ENCODE peak calls at places on chromosome 20, in eight cellular contexts. G, C, K, R, W, N, O and T are unnamed samples.

GRCh38 chr20:44745560-44746366 is at the start of gene KCNK15:
- DNase-seq in G (peak; percentile 32), C (no peak), K (no peak), R (no peak), W (no peak), N (peak; percentile 71), O (no peak), T (peak; percentile 71)

GRCh38 chr20:62370115-62370806 is 3.1 kb upstream of the LAMA5 start:
- DNase-seq in G (peak; percentile 49), C (no peak), K (no peak), R (no peak), W (no peak), N (peak; percentile 65), O (peak; percentile 60), T (peak; percentile 74)

GRCh38 chr20:14866841-14867514 is 529.6 kb upstream of the FLRT3 start:
- DNase-seq in G (no peak), C (no peak), K (no peak), R (no peak), W (no peak), N (no peak), O (no peak), T (no peak)

GRCh38 chr20:46820682-46821081 is 74.0 kb upstream of the EYA2 start:
- DNase-seq in G (peak; percentile 6), C (no peak), K (no peak), R (no peak), W (no peak), N (no peak), O (no peak), T (no peak)

GRCh38 chr20:48619126-48620101 is 208.4 kb downstream of the PREX1 start:
- DNase-seq in G (peak; percentile 53), C (no peak), K (no peak), R (no peak), W (no peak), N (no peak), O (no peak), T (peak; percentile 68)

GRCh38 chr20:20203784-20204183 is 151.5 kb downstream of the CFAP61 start:
- DNase-seq in G (no peak), C (no peak), K (no peak), R (no peak), W (no peak), N (no peak), O (no peak), T (no peak)

GRCh38 chr20:21102252-21102609 is 3.9 kb downstream of the LINC00237 start:
- DNase-seq in G (no peak), C (peak; percentile 19), K (no peak), R (no peak), W (no peak), N (no peak), O (no peak), T (no peak)

GRCh38 chr20:59571151-59571550 is 33.2 kb upstream of the PHACTR3 start:
- DNase-seq in G (no peak), C (no peak), K (no peak), R (no peak), W (no peak), N (no peak), O (no peak), T (no peak)

GRCh38 chr20:40197744-40198143 is 491.3 kb downstream of the MAFB start:
- DNase-seq in G (no peak), C (no peak), K (no peak), R (no peak), W (no peak), N (peak; percentile 6), O (no peak), T (no peak)

GRCh38 chr20:21781446-21782075 is 76.1 kb downstream of the PAX1 start:
- DNase-seq in G (no peak), C (no peak), K (no peak), R (no peak), W (no peak), N (no peak), O (no peak), T (no peak)

GRCh38 chr20:59933296-59933848 is at the start of gene SYCP2:
- DNase-seq in G (no peak), C (no peak), K (no peak), R (no peak), W (no peak), N (peak; percentile 61), O (no peak), T (peak; percentile 82)

GRCh38 chr20:17542993-17543412 is 11.8 kb upstream of the BFSP1 start:
- DNase-seq in G (no peak), C (no peak), K (no peak), R (peak; percentile 48), W (no peak), N (peak; percentile 89), O (peak; percentile 65), T (no peak)

GRCh38 chr20:36777152-36777551 is 3.6 kb upstream of the DSN1 start:
- DNase-seq in G (peak; percentile 18), C (no peak), K (no peak), R (no peak), W (no peak), N (no peak), O (no peak), T (no peak)

GRCh38 chr20:57399587-57400261 is 8.5 kb downstream of the RBM38 start:
- DNase-seq in G (no peak), C (no peak), K (no peak), R (no peak), W (no peak), N (no peak), O (no peak), T (peak; percentile 67)

GRCh38 chr20:46388201-46388836 is 18.1 kb downstream of the ELMO2 start:
- DNase-seq in G (no peak), C (no peak), K (no peak), R (no peak), W (no peak), N (no peak), O (no peak), T (no peak)

GRCh38 chr20:57654363-57654997 is 34.3 kb upstream of the ZBP1 start:
- DNase-seq in G (peak; percentile 58), C (peak; percentile 37), K (peak; percentile 80), R (peak; percentile 25), W (peak; percentile 41), N (peak; percentile 58), O (peak; percentile 17), T (peak; percentile 53)

GRCh38 chr20:51563597-51564332 is 21.2 kb upstream of the NFATC2 start:
- DNase-seq in G (no peak), C (no peak), K (no peak), R (peak; percentile 61), W (no peak), N (peak; percentile 90), O (peak; percentile 68), T (peak; percentile 78)

GRCh38 chr20:4325548-4326187 is 310.3 kb upstream of the RNF24 start:
- DNase-seq in G (no peak), C (no peak), K (no peak), R (no peak), W (no peak), N (no peak), O (no peak), T (peak; percentile 36)

GRCh38 chr20:60583741-60584140 is 625.5 kb downstream of the CDH26 start:
- DNase-seq in G (no peak), C (no peak), K (no peak), R (no peak), W (no peak), N (peak; percentile 70), O (no peak), T (no peak)

GRCh38 chr20:47220161-47220582 is 136.3 kb downstream of the ZMYND8 start:
- DNase-seq in G (peak; percentile 36), C (no peak), K (no peak), R (no peak), W (peak; percentile 7), N (peak; percentile 49), O (peak; percentile 3), T (no peak)

GRCh38 chr20:13610205-13610604 is 28.5 kb downstream of the TASP1 start:
- DNase-seq in G (peak; percentile 4), C (no peak), K (no peak), R (no peak), W (no peak), N (no peak), O (no peak), T (no peak)

GRCh38 chr20:4136078-4136966 is 121.0 kb upstream of the RNF24 start:
- DNase-seq in G (no peak), C (no peak), K (no peak), R (no peak), W (no peak), N (peak; percentile 31), O (no peak), T (no peak)

GRCh38 chr20:49704932-49705336 is 8.7 kb downstream of the B4GALT5 start:
- DNase-seq in G (peak; percentile 57), C (no peak), K (no peak), R (no peak), W (no peak), N (no peak), O (no peak), T (no peak)

GRCh38 chr20:10953437-10953836 is 279.6 kb upstream of the JAG1 start:
- DNase-seq in G (no peak), C (no peak), K (no peak), R (no peak), W (no peak), N (no peak), O (no peak), T (no peak)

GRCh38 chr20:41094656-41095055 is 42.7 kb upstream of the PLCG1 start:
- DNase-seq in G (no peak), C (no peak), K (no peak), R (no peak), W (no peak), N (peak; percentile 53), O (peak; percentile 16), T (no peak)

GRCh38 chr20:37734228-37734980 is 40.6 kb downstream of the CTNNBL1 start:
- DNase-seq in G (no peak), C (no peak), K (no peak), R (no peak), W (no peak), N (peak; percentile 37), O (peak; percentile 24), T (no peak)

GRCh38 chr20:38357653-38358207 is 11.4 kb downstream of the LBP start:
- DNase-seq in G (no peak), C (no peak), K (no peak), R (no peak), W (no peak), N (peak; percentile 15), O (no peak), T (no peak)

GRCh38 chr20:48159156-48159971 is 374.1 kb upstream of the SULF2 start:
- DNase-seq in G (no peak), C (no peak), K (no peak), R (no peak), W (no peak), N (no peak), O (no peak), T (no peak)

GRCh38 chr20:22353586-22353985 is 230.8 kb downstream of the FOXA2 start:
- DNase-seq in G (no peak), C (no peak), K (no peak), R (no peak), W (no peak), N (no peak), O (no peak), T (no peak)

GRCh38 chr20:51811040-51811351 is 8.7 kb upstream of the SALL4 start:
- DNase-seq in G (no peak), C (no peak), K (no peak), R (no peak), W (no peak), N (peak; percentile 47), O (no peak), T (no peak)